ENCODE peak calls at places on chromosomes 12 and 14, in eight cellular contexts. One of them, this sample, is unnamed.

GRCh38 chr12:116924558-116925453 is 14.1 kb downstream of the FBXW8 start:
- DNase-seq in sigmoid colon: no peak
- DNase-seq in stomach: no peak
- DNase-seq in HepG2: peak; percentile 51
- DNase-seq in HL-60: peak; percentile 46
- DNase-seq in transverse colon: peak; percentile 14
- DNase-seq in spleen: no peak
- DNase-seq in breast epithelium: no peak
- DNase-seq in this sample: peak; percentile 21

GRCh38 chr12:18718462-18718861 is 19.4 kb downstream of the PLCZ1 start:
- DNase-seq in HL-60: no peak
- DNase-seq in transverse colon: no peak
- DNase-seq in stomach: no peak
- DNase-seq in breast epithelium: no peak
- DNase-seq in spleen: no peak
- DNase-seq in sigmoid colon: no peak
- DNase-seq in HepG2: no peak
- DNase-seq in this sample: no peak

GRCh38 chr12:117096643-117097042 is 2.6 kb downstream of the TESC start:
- DNase-seq in sigmoid colon: peak; percentile 15
- DNase-seq in transverse colon: no peak
- DNase-seq in breast epithelium: no peak
- DNase-seq in stomach: no peak
- DNase-seq in spleen: peak; percentile 48
- DNase-seq in HL-60: no peak
- DNase-seq in HepG2: no peak
- DNase-seq in this sample: no peak

GRCh38 chr12:80186727-80187217 is 87.4 kb downstream of the OTOGL start:
- DNase-seq in sigmoid colon: peak; percentile 82
- DNase-seq in HepG2: peak; percentile 82
- DNase-seq in spleen: no peak
- DNase-seq in transverse colon: peak; percentile 37
- DNase-seq in breast epithelium: no peak
- DNase-seq in stomach: peak; percentile 37
- DNase-seq in HL-60: peak; percentile 38
- DNase-seq in this sample: no peak

GRCh38 chr14:103260629-103261124 is 73.4 kb upstream of the EIF5 start:
- DNase-seq in HL-60: no peak
- DNase-seq in breast epithelium: no peak
- DNase-seq in stomach: peak; percentile 67
- DNase-seq in transverse colon: peak; percentile 54
- DNase-seq in spleen: no peak
- DNase-seq in HepG2: no peak
- DNase-seq in sigmoid colon: peak; percentile 74
- DNase-seq in this sample: no peak

GRCh38 chr12:83573676-83574075 is 887.0 kb downstream of the TMTC2 start:
- DNase-seq in transverse colon: no peak
- DNase-seq in stomach: peak; percentile 52
- DNase-seq in HL-60: no peak
- DNase-seq in breast epithelium: no peak
- DNase-seq in spleen: no peak
- DNase-seq in sigmoid colon: no peak
- DNase-seq in HepG2: no peak
- DNase-seq in this sample: no peak

GRCh38 chr12:123062682-123063426 is 82.4 kb downstream of the ARL6IP4 start:
- DNase-seq in HepG2: peak; percentile 91
- DNase-seq in breast epithelium: peak; percentile 81
- DNase-seq in spleen: no peak
- DNase-seq in transverse colon: no peak
- DNase-seq in HL-60: peak; percentile 74
- DNase-seq in sigmoid colon: no peak
- DNase-seq in stomach: peak; percentile 47
- DNase-seq in this sample: no peak

GRCh38 chr14:59969319-59969718 is 49.4 kb downstream of the LRRC9 start:
- DNase-seq in transverse colon: no peak
- DNase-seq in HepG2: peak; percentile 14
- DNase-seq in sigmoid colon: no peak
- DNase-seq in spleen: no peak
- DNase-seq in HL-60: no peak
- DNase-seq in breast epithelium: no peak
- DNase-seq in stomach: no peak
- DNase-seq in this sample: no peak

GRCh38 chr12:32116897-32117296 is 10.2 kb downstream of the BICD1 start:
- DNase-seq in HL-60: no peak
- DNase-seq in breast epithelium: no peak
- DNase-seq in stomach: no peak
- DNase-seq in transverse colon: no peak
- DNase-seq in HepG2: no peak
- DNase-seq in sigmoid colon: no peak
- DNase-seq in spleen: no peak
- DNase-seq in this sample: no peak

GRCh38 chr14:73753043-73753886 is 39.1 kb upstream of the PNMA1 start:
- DNase-seq in HepG2: peak; percentile 84
- DNase-seq in HL-60: peak; percentile 71
- DNase-seq in spleen: peak; percentile 88
- DNase-seq in sigmoid colon: peak; percentile 81
- DNase-seq in breast epithelium: no peak
- DNase-seq in stomach: peak; percentile 76
- DNase-seq in transverse colon: peak; percentile 87
- DNase-seq in this sample: no peak

GRCh38 chr14:65415613-65416012 is 3.1 kb downstream of the FUT8 start:
- DNase-seq in HL-60: no peak
- DNase-seq in spleen: no peak
- DNase-seq in HepG2: no peak
- DNase-seq in stomach: no peak
- DNase-seq in sigmoid colon: no peak
- DNase-seq in breast epithelium: no peak
- DNase-seq in transverse colon: no peak
- DNase-seq in this sample: no peak

GRCh38 chr12:48814313-48815280 is 3.7 kb upstream of the CACNB3 start:
- DNase-seq in spleen: peak; percentile 96
- DNase-seq in HepG2: peak; percentile 42
- DNase-seq in sigmoid colon: peak; percentile 94
- DNase-seq in breast epithelium: peak; percentile 79
- DNase-seq in HL-60: peak; percentile 74
- DNase-seq in stomach: peak; percentile 90
- DNase-seq in transverse colon: peak; percentile 93
- DNase-seq in this sample: peak; percentile 94
- TF ChIP-seq POLR2AphosphoS5 in spleen: peak; percentile 76
- TF ChIP-seq POLR2AphosphoS5 in HepG2: no peak
- TF ChIP-seq POLR2AphosphoS5 in sigmoid colon: peak; percentile 56
- TF ChIP-seq POLR2AphosphoS5 in breast epithelium: no peak
- TF ChIP-seq POLR2AphosphoS5 in HL-60: peak; percentile 67
- TF ChIP-seq POLR2AphosphoS5 in stomach: peak; percentile 75
- TF ChIP-seq POLR2AphosphoS5 in transverse colon: peak; percentile 54
- TF ChIP-seq POLR2AphosphoS5 in this sample: no peak

DNA sequence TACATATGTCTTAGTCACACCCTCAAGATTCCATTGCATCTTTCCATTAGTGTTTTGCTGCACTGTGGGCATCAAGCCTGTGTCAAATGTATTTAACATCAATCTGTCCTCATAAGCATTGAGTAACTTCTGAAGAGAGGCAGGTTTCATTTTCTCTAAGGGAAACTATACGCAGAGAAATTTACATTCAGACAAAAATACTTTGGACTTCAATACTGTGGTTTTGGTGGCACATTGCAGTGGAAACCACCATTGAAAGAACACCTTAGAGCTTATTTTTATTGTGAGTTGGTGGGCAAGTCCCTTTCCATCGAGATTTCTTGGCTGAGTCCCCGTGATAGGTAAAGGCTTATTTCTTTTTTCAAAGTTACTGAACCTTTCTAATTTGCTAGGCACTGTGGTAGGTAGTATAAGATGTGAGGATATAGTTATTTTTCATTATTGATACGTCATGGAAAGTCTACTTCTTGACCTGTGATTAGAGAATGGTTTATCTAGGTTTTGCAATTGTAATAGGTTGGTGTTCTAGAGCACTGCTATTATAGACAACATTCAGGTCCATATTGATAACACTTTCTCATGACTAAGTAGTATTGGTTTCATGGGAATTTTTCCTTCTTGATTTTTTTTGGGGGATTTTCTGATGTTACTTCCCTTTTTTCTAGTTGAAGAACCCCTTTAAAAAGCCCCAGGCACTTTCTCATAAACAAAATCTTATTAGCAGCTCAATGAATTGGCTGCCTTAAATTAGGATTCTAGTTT is 81.9 kb downstream of the CFAP54 start:
- DNase-seq in spleen: no peak
- DNase-seq in stomach: no peak
- DNase-seq in breast epithelium: no peak
- DNase-seq in transverse colon: no peak
- DNase-seq in sigmoid colon: no peak
- DNase-seq in HL-60: no peak
- DNase-seq in HepG2: no peak
- DNase-seq in this sample: no peak
- TF ChIP-seq POLR2AphosphoS5 in spleen: no peak
- TF ChIP-seq POLR2AphosphoS5 in stomach: no peak
- TF ChIP-seq POLR2AphosphoS5 in breast epithelium: no peak
- TF ChIP-seq POLR2AphosphoS5 in transverse colon: no peak
- TF ChIP-seq POLR2AphosphoS5 in sigmoid colon: no peak
- TF ChIP-seq POLR2AphosphoS5 in HL-60: no peak
- TF ChIP-seq POLR2AphosphoS5 in HepG2: no peak
- TF ChIP-seq POLR2AphosphoS5 in this sample: no peak

GRCh38 chr12:45762185-45763110 is 32.9 kb downstream of the ARID2 start:
- DNase-seq in breast epithelium: no peak
- DNase-seq in stomach: no peak
- DNase-seq in HL-60: peak; percentile 18
- DNase-seq in spleen: no peak
- DNase-seq in HepG2: peak; percentile 28
- DNase-seq in transverse colon: no peak
- DNase-seq in sigmoid colon: no peak
- DNase-seq in this sample: no peak

GRCh38 chr12:45760333-45760732 is 30.8 kb downstream of the ARID2 start:
- DNase-seq in spleen: no peak
- DNase-seq in HepG2: no peak
- DNase-seq in breast epithelium: no peak
- DNase-seq in stomach: no peak
- DNase-seq in transverse colon: no peak
- DNase-seq in HL-60: no peak
- DNase-seq in sigmoid colon: no peak
- DNase-seq in this sample: no peak

GRCh38 chr12:45756666-45757065 is 27.2 kb downstream of the ARID2 start:
- DNase-seq in transverse colon: no peak
- DNase-seq in sigmoid colon: no peak
- DNase-seq in spleen: no peak
- DNase-seq in HL-60: no peak
- DNase-seq in stomach: no peak
- DNase-seq in HepG2: no peak
- DNase-seq in breast epithelium: no peak
- DNase-seq in this sample: no peak

DNA sequence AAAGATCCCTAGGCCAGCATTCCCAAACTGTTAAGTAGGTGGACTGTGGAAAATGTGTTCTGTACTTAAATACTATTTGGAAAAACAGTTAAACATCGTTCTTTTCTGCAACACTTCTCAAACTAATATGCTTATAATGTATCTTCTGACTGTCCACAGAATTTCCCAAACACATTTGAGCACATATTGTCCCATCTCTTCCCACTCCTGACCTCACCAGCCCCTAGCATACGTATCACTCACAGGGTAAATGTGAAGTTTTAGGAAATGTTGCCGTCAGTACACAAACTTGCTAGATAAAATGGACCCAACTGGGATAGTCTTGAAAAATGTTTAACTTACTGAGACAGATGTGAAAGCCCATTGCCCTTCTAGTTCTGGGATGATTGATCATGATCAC is 27.7 kb downstream of the ARID2 start:
- DNase-seq in transverse colon: no peak
- DNase-seq in HepG2: no peak
- DNase-seq in stomach: no peak
- DNase-seq in spleen: no peak
- DNase-seq in breast epithelium: no peak
- DNase-seq in HL-60: no peak
- DNase-seq in sigmoid colon: no peak
- DNase-seq in this sample: no peak
- TF ChIP-seq POLR2AphosphoS5 in transverse colon: no peak
- TF ChIP-seq POLR2AphosphoS5 in HepG2: no peak
- TF ChIP-seq POLR2AphosphoS5 in stomach: no peak
- TF ChIP-seq POLR2AphosphoS5 in spleen: no peak
- TF ChIP-seq POLR2AphosphoS5 in breast epithelium: no peak
- TF ChIP-seq POLR2AphosphoS5 in HL-60: no peak
- TF ChIP-seq POLR2AphosphoS5 in sigmoid colon: no peak
- TF ChIP-seq POLR2AphosphoS5 in this sample: no peak

GRCh38 chr12:52244615-52244994 is 11.6 kb downstream of the KRT7 start:
- DNase-seq in transverse colon: no peak
- DNase-seq in HL-60: no peak
- DNase-seq in HepG2: no peak
- DNase-seq in stomach: no peak
- DNase-seq in spleen: peak; percentile 23
- DNase-seq in sigmoid colon: peak; percentile 71
- DNase-seq in breast epithelium: no peak
- DNase-seq in this sample: no peak

GRCh38 chr12:52245259-52245961 is 12.4 kb downstream of the KRT7 start:
- DNase-seq in sigmoid colon: peak; percentile 64
- DNase-seq in stomach: no peak
- DNase-seq in HepG2: no peak
- DNase-seq in transverse colon: no peak
- DNase-seq in HL-60: no peak
- DNase-seq in spleen: no peak
- DNase-seq in breast epithelium: peak; percentile 77
- DNase-seq in this sample: no peak

GRCh38 chr12:52242442-52243263 is 9.6 kb downstream of the KRT7 start:
- DNase-seq in spleen: peak; percentile 16
- DNase-seq in breast epithelium: peak; percentile 27
- DNase-seq in sigmoid colon: peak; percentile 18
- DNase-seq in HepG2: no peak
- DNase-seq in HL-60: no peak
- DNase-seq in stomach: no peak
- DNase-seq in transverse colon: no peak
- DNase-seq in this sample: no peak

GRCh38 chr12:52243264-52243773 is 10.3 kb downstream of the KRT7 start:
- DNase-seq in HL-60: no peak
- DNase-seq in transverse colon: no peak
- DNase-seq in HepG2: no peak
- DNase-seq in breast epithelium: peak; percentile 75
- DNase-seq in spleen: peak; percentile 56
- DNase-seq in sigmoid colon: peak; percentile 61
- DNase-seq in stomach: no peak
- DNase-seq in this sample: no peak

DNA sequence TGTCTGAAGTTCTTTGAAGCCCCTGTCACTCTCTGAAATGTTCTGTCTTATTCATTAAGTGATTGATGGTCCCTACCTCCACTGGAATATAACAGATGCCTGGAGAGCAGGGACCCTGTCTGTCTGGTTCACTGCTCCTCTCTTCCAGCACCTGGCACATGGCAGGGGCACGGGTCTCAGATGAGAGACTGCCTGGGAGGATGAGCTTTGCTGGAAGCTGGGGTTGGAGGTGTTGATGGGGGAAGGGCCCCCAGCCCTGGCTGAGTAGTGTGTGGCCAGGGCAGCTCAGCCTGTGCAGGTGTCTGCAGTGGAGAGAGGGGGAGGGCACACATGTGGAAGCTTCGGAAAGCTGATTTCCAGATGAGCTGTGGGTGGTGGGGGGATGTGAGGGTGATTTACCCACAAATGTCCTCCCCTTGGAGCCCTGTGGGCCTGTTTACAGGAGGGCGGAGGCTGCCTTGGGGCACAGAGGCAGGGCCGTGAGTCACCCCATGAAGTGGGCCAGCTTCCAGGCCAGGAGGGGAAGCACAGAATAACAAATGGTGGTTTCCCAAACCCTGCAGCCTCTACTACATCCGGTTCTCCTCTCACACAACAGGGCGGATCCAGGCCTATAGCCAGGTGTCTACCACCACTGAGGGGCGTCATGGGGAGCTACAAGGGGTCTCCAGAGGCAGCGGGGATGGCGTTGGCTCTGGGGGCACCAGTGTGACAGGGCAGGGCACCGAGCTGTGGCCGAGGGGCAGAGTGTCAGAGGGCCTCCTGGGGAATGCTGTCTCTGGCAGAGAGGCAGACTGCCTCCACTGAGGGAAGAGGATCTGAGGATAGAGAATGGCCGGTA is 11.0 kb downstream of the KRT7 start:
- DNase-seq in spleen: peak; percentile 81
- DNase-seq in breast epithelium: peak; percentile 92
- DNase-seq in HepG2: peak; percentile 13
- DNase-seq in stomach: peak; percentile 85
- DNase-seq in sigmoid colon: peak; percentile 92
- DNase-seq in HL-60: peak; percentile 57
- DNase-seq in transverse colon: peak; percentile 58
- DNase-seq in this sample: peak; percentile 81
- TF ChIP-seq POLR2AphosphoS5 in spleen: peak; percentile 22
- TF ChIP-seq POLR2AphosphoS5 in breast epithelium: peak; percentile 79
- TF ChIP-seq POLR2AphosphoS5 in HepG2: no peak
- TF ChIP-seq POLR2AphosphoS5 in stomach: peak; percentile 68
- TF ChIP-seq POLR2AphosphoS5 in sigmoid colon: no peak
- TF ChIP-seq POLR2AphosphoS5 in HL-60: no peak
- TF ChIP-seq POLR2AphosphoS5 in transverse colon: no peak
- TF ChIP-seq POLR2AphosphoS5 in this sample: peak; percentile 78

This sample was measured in GM12892.